ENCODE peak calls at places on chromosomes 3 and 15, in six cellular contexts. Y is HCT116, X is transverse colon, N is left ventricle myocardium inferior, Q is DMS79 treated with DMSO at 0.1 percent for 48 hours, L is lower leg skin. R is an unnamed sample.
A peak's percentile ranks its signal among the peaks of the same experiment; 100 is the strongest.

GRCh38 chr15:65578904-65579728 is 31.8 kb downstream of the INTS14 start:
- DNase-seq in Y (no peak), X (no peak), N (no peak), Q (no peak), L (no peak), R (no peak)

GRCh38 chr3:150790621-150791020 is 27.7 kb upstream of the SIAH2 start:
- DNase-seq in Y (no peak), X (no peak), N (no peak), Q (no peak), L (no peak), R (no peak)

GRCh38 chr3:148737104-148737525 is 39.4 kb downstream of the AGTR1 start:
- DNase-seq in Y (no peak), X (no peak), N (no peak), Q (no peak), L (no peak), R (no peak)

GRCh38 chr3:119420196-119420595 is 43.2 kb downstream of the TMEM39A start:
- DNase-seq in Y (no peak), X (no peak), N (no peak), Q (no peak), L (no peak), R (no peak)

GRCh38 chr15:65460948-65461347 is 38.2 kb upstream of the IGDCC4 start:
- DNase-seq in Y (no peak), X (no peak), N (no peak), Q (no peak), L (no peak), R (no peak)

GRCh38 chr3:71989165-71989564 is 204.2 kb upstream of the PROK2 start:
- DNase-seq in Y (no peak), X (no peak), N (no peak), Q (no peak), L (no peak), R (no peak)

GRCh38 chr15:90686435-90687218 is 30.5 kb upstream of the BLM start:
- DNase-seq in Y (no peak), X (no peak), N (no peak), Q (no peak), L (no peak), R (no peak)

GRCh38 chr3:73954506-73954905 is 329.8 kb upstream of the PDZRN3 start:
- DNase-seq in Y (no peak), X (no peak), N (no peak), Q (no peak), L (no peak), R (no peak)

GRCh38 chr15:51108933-51109550 is 14.3 kb upstream of the TNFAIP8L3 start:
- DNase-seq in Y (no peak), X (no peak), N (no peak), Q (no peak), L (no peak), R (peak; percentile 74)

GRCh38 chr3:134938024-134938525 is 143.0 kb downstream of the EPHB1 start:
- DNase-seq in Y (no peak), X (no peak), N (no peak), Q (no peak), L (peak; percentile 14), R (no peak)

GRCh38 chr3:45968706-45969105 is 25.4 kb downstream of the CXCR6 start:
- DNase-seq in Y (no peak), X (no peak), N (no peak), Q (no peak), L (no peak), R (no peak)

GRCh38 chr3:63473641-63474166 is 178.8 kb upstream of the SNTN start:
- DNase-seq in Y (no peak), X (no peak), N (no peak), Q (no peak), L (no peak), R (no peak)

GRCh38 chr15:58065011-58065444 is 483 bp downstream of the ALDH1A2 start:
- DNase-seq in Y (no peak), X (peak; percentile 8), N (peak; percentile 38), Q (no peak), L (no peak), R (peak; percentile 51)

GRCh38 chr3:189981668-189982067 is 139.0 kb downstream of the P3H2 start:
- DNase-seq in Y (no peak), X (no peak), N (no peak), Q (no peak), L (no peak), R (no peak)

GRCh38 chr3:81622395-81622794 is 139.1 kb downstream of the GBE1 start:
- DNase-seq in Y (no peak), X (no peak), N (no peak), Q (no peak), L (no peak), R (no peak)

GRCh38 chr15:74221399-74222230 is 14.5 kb upstream of the CCDC33 start:
- DNase-seq in Y (no peak), X (no peak), N (no peak), Q (no peak), L (no peak), R (no peak)

GRCh38 chr3:136838641-136839555 is 20.0 kb downstream of the SLC35G2 start:
- DNase-seq in Y (no peak), X (no peak), N (no peak), Q (no peak), L (no peak), R (no peak)

GRCh38 chr3:172280406-172281051 is 167.7 kb downstream of the GHSR start:
- DNase-seq in Y (no peak), X (no peak), N (no peak), Q (peak; percentile 12), L (no peak), R (no peak)

GRCh38 chr15:38796589-38796988 is 232.0 kb upstream of the RASGRP1 start:
- DNase-seq in Y (no peak), X (no peak), N (no peak), Q (no peak), L (no peak), R (no peak)

GRCh38 chr3:191328383-191328962 is 721 bp upstream of the CCDC50 start:
- DNase-seq in Y (no peak), X (no peak), N (no peak), Q (no peak), L (no peak), R (no peak)

GRCh38 chr3:102301155-102301554 is 133.7 kb upstream of the ZPLD1 start:
- DNase-seq in Y (no peak), X (no peak), N (no peak), Q (no peak), L (no peak), R (no peak)

GRCh38 chr3:134563614-134564013 is 77.8 kb downstream of the CEP63 start:
- DNase-seq in Y (no peak), X (no peak), N (no peak), Q (no peak), L (no peak), R (no peak)

GRCh38 chr3:108071394-108071793 is 19.4 kb downstream of the CD47 start:
- DNase-seq in Y (no peak), X (no peak), N (no peak), Q (no peak), L (no peak), R (no peak)

GRCh38 chr3:127052121-127052561 is 69.2 kb downstream of the PLXNA1 start:
- DNase-seq in Y (no peak), X (peak; percentile 72), N (peak; percentile 80), Q (no peak), L (no peak), R (peak; percentile 86)

GRCh38 chr3:138578961-138579574 is 15.0 kb downstream of the CEP70 start:
- DNase-seq in Y (no peak), X (no peak), N (no peak), Q (no peak), L (no peak), R (no peak)

GRCh38 chr3:38374221-38374620 is 27.6 kb downstream of the XYLB start:
- DNase-seq in Y (no peak), X (no peak), N (no peak), Q (no peak), L (peak; percentile 36), R (no peak)

R was measured in aorta.